ENCODE peak calls at places on chromosomes 6 and 20, in four cellular contexts. One of them, this sample, is unnamed.

GRCh38 chr20:10609726-10610125 is 64.1 kb downstream of the JAG1 start:
- DNase-seq in upper lobe of right lung: no peak
- DNase-seq in mucosa of descending colon: no peak
- DNase-seq in fibroblast of pulmonary artery: peak; percentile 61
- DNase-seq in this sample: no peak

GRCh38 chr6:21201181-21201580 is 392.4 kb upstream of the SOX4 start:
- DNase-seq in mucosa of descending colon: no peak
- DNase-seq in fibroblast of pulmonary artery: no peak
- DNase-seq in upper lobe of right lung: no peak
- DNase-seq in this sample: no peak

GRCh38 chr20:46367967-46368901 is 38.2 kb downstream of the ELMO2 start:
- DNase-seq in upper lobe of right lung: no peak
- DNase-seq in mucosa of descending colon: no peak
- DNase-seq in fibroblast of pulmonary artery: no peak
- DNase-seq in this sample: no peak

GRCh38 chr6:36625161-36625919 is 31.2 kb downstream of the SRSF3 start:
- DNase-seq in upper lobe of right lung: peak; percentile 0
- DNase-seq in mucosa of descending colon: no peak
- DNase-seq in fibroblast of pulmonary artery: peak; percentile 76
- DNase-seq in this sample: no peak

GRCh38 chr6:107638493-107638892 is 148.6 kb downstream of the SOBP start:
- DNase-seq in upper lobe of right lung: no peak
- DNase-seq in mucosa of descending colon: no peak
- DNase-seq in fibroblast of pulmonary artery: no peak
- DNase-seq in this sample: no peak

GRCh38 chr20:51650685-51651134 is 108.2 kb upstream of the NFATC2 start:
- DNase-seq in mucosa of descending colon: no peak
- DNase-seq in fibroblast of pulmonary artery: peak; percentile 83
- DNase-seq in upper lobe of right lung: no peak
- DNase-seq in this sample: no peak

GRCh38 chr20:38935967-38936407 is 9.8 kb downstream of the FAM83D start:
- DNase-seq in upper lobe of right lung: no peak
- DNase-seq in mucosa of descending colon: no peak
- DNase-seq in fibroblast of pulmonary artery: peak; percentile 14
- DNase-seq in this sample: no peak

GRCh38 chr20:17557675-17558006 is 12.2 kb upstream of the DSTN start:
- DNase-seq in upper lobe of right lung: no peak
- DNase-seq in fibroblast of pulmonary artery: peak; percentile 76
- DNase-seq in mucosa of descending colon: peak; percentile 40
- DNase-seq in this sample: peak; percentile 86

GRCh38 chr6:16274519-16275229 is 36.3 kb downstream of the GMPR start:
- DNase-seq in mucosa of descending colon: no peak
- DNase-seq in upper lobe of right lung: no peak
- DNase-seq in fibroblast of pulmonary artery: peak; percentile 35
- DNase-seq in this sample: no peak

GRCh38 chr6:1409774-1410465 is 20.5 kb downstream of the FOXF2 start:
- DNase-seq in fibroblast of pulmonary artery: no peak
- DNase-seq in mucosa of descending colon: no peak
- DNase-seq in upper lobe of right lung: no peak
- DNase-seq in this sample: no peak

DNA sequence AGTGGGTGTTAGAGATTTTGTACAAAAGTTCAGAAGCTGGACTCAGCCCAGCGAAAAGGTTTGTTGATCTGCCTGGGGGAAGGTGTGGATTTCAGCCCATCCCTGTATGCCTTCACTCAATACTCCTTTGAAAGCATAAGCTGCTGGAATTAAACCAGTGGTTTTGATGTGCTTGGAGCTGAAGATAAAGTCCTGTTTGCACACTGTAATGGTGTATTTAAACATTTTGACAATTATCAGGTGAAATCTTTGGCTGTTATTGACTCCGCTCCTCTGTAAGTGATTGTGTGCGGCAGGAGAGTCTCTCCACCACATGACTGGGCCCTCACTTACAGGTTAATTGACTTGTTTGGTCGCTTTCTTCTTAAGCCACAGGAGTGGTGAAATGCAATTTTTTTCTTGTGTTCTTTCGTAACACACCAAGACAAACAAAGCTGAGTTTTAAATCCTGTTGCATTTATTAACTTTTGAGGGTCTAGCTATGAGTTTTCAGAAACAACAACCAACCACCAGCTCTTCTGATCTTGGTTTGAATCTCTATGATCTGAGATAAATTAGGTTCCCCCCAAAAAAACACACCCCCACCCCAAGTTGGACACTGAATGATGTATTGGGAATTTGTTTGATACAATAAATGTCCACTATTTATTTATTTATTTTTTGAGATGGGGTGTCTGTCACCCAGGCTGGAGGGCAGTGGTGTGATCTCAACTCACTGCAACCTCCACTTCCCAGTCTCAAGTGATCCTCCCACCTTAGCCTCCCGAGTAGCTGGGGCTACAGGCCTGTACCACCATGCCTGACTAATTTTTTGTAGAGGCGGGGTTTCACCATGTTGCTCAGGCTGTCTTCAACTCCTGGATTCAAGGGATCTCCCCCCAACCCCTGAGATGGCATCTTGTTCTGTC is 46.3 kb upstream of the NCOA3 start:
- DNase-seq in upper lobe of right lung: no peak
- DNase-seq in fibroblast of pulmonary artery: peak; percentile 38
- DNase-seq in mucosa of descending colon: no peak
- DNase-seq in this sample: peak; percentile 58
- H3K4me3 ChIP-seq in upper lobe of right lung: no peak overlapping the region
- H3K4me3 ChIP-seq in fibroblast of pulmonary artery: no peak overlapping the region
- H3K4me3 ChIP-seq in mucosa of descending colon: no peak overlapping the region
- H3K4me3 ChIP-seq in this sample: no peak overlapping the region

DNA sequence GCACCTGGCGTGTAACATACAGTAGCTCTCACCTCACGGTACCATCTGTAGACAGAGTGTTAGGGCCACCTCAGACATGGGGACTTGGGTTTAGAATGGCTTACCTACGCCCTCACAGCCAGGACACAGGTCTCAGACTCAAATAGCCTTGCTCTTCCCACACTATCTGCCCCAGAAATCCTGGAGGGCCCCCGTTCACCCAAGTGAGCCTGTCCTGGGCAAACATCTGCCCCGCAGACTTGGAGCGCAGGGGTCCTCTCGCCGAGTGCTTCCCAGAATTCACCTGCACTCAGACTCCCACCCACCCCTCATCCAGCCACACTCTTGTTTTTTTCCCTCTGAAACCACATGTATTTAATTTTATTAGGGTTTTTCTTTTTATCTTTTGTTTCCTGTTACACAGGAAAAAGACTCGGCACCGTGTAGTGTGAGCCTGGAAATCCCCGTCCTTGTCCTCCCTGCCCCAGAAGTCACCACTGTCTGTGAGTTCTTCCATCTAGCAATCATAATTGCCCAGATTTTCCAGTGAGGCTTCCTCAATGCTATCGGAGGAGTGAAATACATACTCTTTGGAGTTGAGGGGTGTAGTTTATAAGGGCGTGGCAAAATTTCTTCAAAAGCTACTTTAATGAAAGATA is 17.1 kb upstream of the MAP1LC3A start:
- DNase-seq in mucosa of descending colon: no peak
- DNase-seq in fibroblast of pulmonary artery: no peak
- DNase-seq in upper lobe of right lung: no peak
- DNase-seq in this sample: no peak
- H3K4me3 ChIP-seq in mucosa of descending colon: no peak overlapping the region
- H3K4me3 ChIP-seq in fibroblast of pulmonary artery: no peak overlapping the region
- H3K4me3 ChIP-seq in upper lobe of right lung: no peak overlapping the region
- H3K4me3 ChIP-seq in this sample: no peak overlapping the region

GRCh38 chr6:40585661-40586269 is 1.4 kb downstream of the LRFN2 start:
- DNase-seq in upper lobe of right lung: no peak
- DNase-seq in fibroblast of pulmonary artery: no peak
- DNase-seq in mucosa of descending colon: no peak
- DNase-seq in this sample: no peak

GRCh38 chr6:40586369-40586768 is 795 bp downstream of the LRFN2 start:
- DNase-seq in fibroblast of pulmonary artery: no peak
- DNase-seq in upper lobe of right lung: no peak
- DNase-seq in mucosa of descending colon: no peak
- DNase-seq in this sample: no peak

GRCh38 chr6:40585218-40585617 is 1.9 kb downstream of the LRFN2 start:
- DNase-seq in upper lobe of right lung: no peak
- DNase-seq in mucosa of descending colon: no peak
- DNase-seq in fibroblast of pulmonary artery: no peak
- DNase-seq in this sample: no peak

GRCh38 chr6:40583694-40584093 is 3.5 kb downstream of the LRFN2 start:
- DNase-seq in fibroblast of pulmonary artery: no peak
- DNase-seq in mucosa of descending colon: no peak
- DNase-seq in upper lobe of right lung: no peak
- DNase-seq in this sample: no peak

DNA sequence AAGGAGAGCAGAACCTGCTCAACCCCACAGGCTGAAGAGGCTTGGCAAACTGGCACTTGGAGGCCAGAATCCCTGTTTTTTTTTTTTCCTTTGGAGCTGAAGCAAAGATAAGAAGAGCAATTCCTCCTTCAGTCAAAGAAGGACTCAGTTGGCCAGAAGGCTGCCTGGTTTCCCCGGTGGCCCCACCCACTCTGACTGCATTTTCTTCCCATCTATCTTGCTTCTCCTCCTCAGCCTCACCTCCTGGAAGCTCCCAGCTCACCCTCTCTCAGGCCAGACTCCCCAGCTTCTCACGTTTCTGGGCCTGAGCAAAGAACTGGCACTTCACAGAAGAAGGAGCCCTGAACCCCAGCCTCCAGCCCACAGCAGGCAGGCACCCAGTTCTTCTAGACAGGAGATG is 2.4 kb downstream of the LRFN2 start:
- DNase-seq in mucosa of descending colon: no peak
- DNase-seq in upper lobe of right lung: no peak
- DNase-seq in fibroblast of pulmonary artery: no peak
- DNase-seq in this sample: no peak
- H3K4me3 ChIP-seq in mucosa of descending colon: no peak overlapping the region
- H3K4me3 ChIP-seq in upper lobe of right lung: no peak overlapping the region
- H3K4me3 ChIP-seq in fibroblast of pulmonary artery: no peak overlapping the region
- H3K4me3 ChIP-seq in this sample: no peak overlapping the region

GRCh38 chr20:9514461-9515210 is at the start of gene LAMP5:
- DNase-seq in mucosa of descending colon: peak; percentile 14
- DNase-seq in upper lobe of right lung: no peak
- DNase-seq in fibroblast of pulmonary artery: peak; percentile 4
- DNase-seq in this sample: no peak
- H3K4me3 ChIP-seq in mucosa of descending colon: no peak within 1 kb of the TSS
- H3K4me3 ChIP-seq in upper lobe of right lung: peak within 1 kb of the TSS; percentile 26
- H3K4me3 ChIP-seq in fibroblast of pulmonary artery: no peak within 1 kb of the TSS
- H3K4me3 ChIP-seq in this sample: peak within 1 kb of the TSS; percentile 7

GRCh38 chr20:59735917-59736316 is 131.6 kb downstream of the PHACTR3 start:
- DNase-seq in fibroblast of pulmonary artery: no peak
- DNase-seq in upper lobe of right lung: peak; percentile 42
- DNase-seq in mucosa of descending colon: no peak
- DNase-seq in this sample: no peak

GRCh38 chr20:59737073-59737691 is 132.8 kb downstream of the PHACTR3 start:
- DNase-seq in upper lobe of right lung: peak; percentile 43
- DNase-seq in mucosa of descending colon: no peak
- DNase-seq in fibroblast of pulmonary artery: no peak
- DNase-seq in this sample: no peak

GRCh38 chr20:59735486-59735885 is 131.1 kb downstream of the PHACTR3 start:
- DNase-seq in mucosa of descending colon: no peak
- DNase-seq in upper lobe of right lung: peak; percentile 29
- DNase-seq in fibroblast of pulmonary artery: no peak
- DNase-seq in this sample: no peak

GRCh38 chr20:59737816-59738215 is 133.5 kb downstream of the PHACTR3 start:
- DNase-seq in upper lobe of right lung: peak; percentile 25
- DNase-seq in mucosa of descending colon: no peak
- DNase-seq in fibroblast of pulmonary artery: no peak
- DNase-seq in this sample: no peak

DNA sequence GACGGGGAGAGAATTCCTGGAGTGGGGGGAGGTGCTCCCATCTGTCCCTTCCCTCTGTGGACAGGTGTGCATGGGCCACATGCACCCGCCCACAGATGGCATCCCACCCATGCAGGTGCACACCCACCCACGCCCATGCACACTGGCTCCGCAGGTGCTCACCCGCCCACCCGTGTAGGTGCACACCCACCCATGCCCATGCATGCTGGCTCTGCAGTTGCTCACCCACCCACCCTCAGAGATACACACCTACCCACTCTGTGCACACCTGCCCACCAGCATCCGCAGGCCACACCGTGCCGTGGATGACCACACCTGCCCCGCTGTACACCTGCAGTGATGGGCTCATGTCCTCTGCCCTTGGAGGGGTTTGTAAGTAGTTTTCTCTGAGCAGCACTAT is 132.0 kb downstream of the PHACTR3 start:
- DNase-seq in fibroblast of pulmonary artery: no peak
- DNase-seq in mucosa of descending colon: no peak
- DNase-seq in upper lobe of right lung: peak; percentile 40
- DNase-seq in this sample: no peak
- H3K4me3 ChIP-seq in fibroblast of pulmonary artery: no peak overlapping the region
- H3K4me3 ChIP-seq in mucosa of descending colon: no peak overlapping the region
- H3K4me3 ChIP-seq in upper lobe of right lung: no peak overlapping the region
- H3K4me3 ChIP-seq in this sample: no peak overlapping the region

This sample was measured in prostate gland.